ENCODE peak calls at places on chromosomes 1 and 21, in nine cellular contexts. A is erythroblast; E is ovary; I is sciatic nerve; Z is AG08396; J is kidney epithelial cell; D is NCI-H226; L is fibroblast of lung; V is stimulated activated CD4-positive, alpha-beta T cell treated with anti-CD3 and anti-CD28 coated beads, Interleukin-1b, Interleukin-23, amount 100 ng/mL, for 24 hours. K is an unnamed sample.

GRCh38 chr1:77846966-77847365 is 41.5 kb upstream of the NEXN start:
- DNase-seq in A (no peak), E (no peak), I (no peak), Z (no peak), J (no peak), D (no peak), L (no peak), V (no peak), K (no peak)

GRCh38 chr21:43815107-43815742 is 25.8 kb downstream of the RRP1 start:
- DNase-seq in A (peak), E (no peak), I (no peak), Z (no peak), J (no peak), D (no peak), L (no peak), V (no peak), K (peak)

GRCh38 chr1:244226440-244226839 is 175.4 kb downstream of the ZBTB18 start:
- DNase-seq in A (no peak), E (no peak), I (no peak), Z (no peak), J (no peak), D (peak), L (peak), V (no peak), K (no peak)

GRCh38 chr1:47663286-47663685 is 225.4 kb downstream of the FOXD2 start:
- DNase-seq in A (no peak), E (no peak), I (no peak), Z (no peak), J (no peak), D (no peak), L (peak), V (no peak), K (peak)

GRCh38 chr1:43454270-43455011 is 710 bp upstream of the HYI start:
- DNase-seq in A (peak), E (no peak), I (peak), Z (peak), J (peak), D (peak), L (peak), V (peak), K (peak)

GRCh38 chr1:197577580-197577979 is 197.7 kb downstream of the DENND1B start:
- DNase-seq in A (no peak), E (no peak), I (no peak), Z (no peak), J (no peak), D (peak), L (peak), V (no peak), K (no peak)

GRCh38 chr1:210233495-210234253 is 1.1 kb downstream of the SERTAD4 start:
- DNase-seq in A (no peak), E (peak), I (no peak), Z (peak), J (no peak), D (peak), L (peak), V (no peak), K (no peak)

GRCh38 chr1:155125946-155126493 is 1.7 kb upstream of the EFNA1 start:
- DNase-seq in A (no peak), E (peak), I (peak), Z (no peak), J (no peak), D (no peak), L (peak), V (no peak), K (no peak)

GRCh38 chr21:14862794-14863720 is 201.7 kb downstream of the NRIP1 start:
- DNase-seq in A (peak), E (no peak), I (no peak), Z (no peak), J (no peak), D (no peak), L (no peak), V (no peak), K (no peak)

GRCh38 chr1:244778356-244778755 is 57.1 kb upstream of the COX20 start:
- DNase-seq in A (no peak), E (no peak), I (no peak), Z (peak), J (peak), D (peak), L (peak), V (no peak), K (no peak)

GRCh38 chr1:29050141-29050540 is 73.6 kb downstream of the TMEM200B start:
- DNase-seq in A (no peak), E (no peak), I (no peak), Z (no peak), J (no peak), D (no peak), L (peak), V (no peak), K (no peak)

GRCh38 chr1:220121791-220122530 is 28.0 kb downstream of the IARS2 start:
- DNase-seq in A (no peak), E (no peak), I (no peak), Z (no peak), J (no peak), D (no peak), L (no peak), V (no peak), K (no peak)

GRCh38 chr1:110466646-110467280 is 15.8 kb downstream of the PROK1 start:
- DNase-seq in A (no peak), E (no peak), I (no peak), Z (no peak), J (no peak), D (no peak), L (no peak), V (no peak), K (no peak)

GRCh38 chr1:231139659-231140650 is 21.9 kb upstream of the TRIM67 start:
- DNase-seq in A (no peak), E (no peak), I (no peak), Z (peak), J (no peak), D (peak), L (peak), V (no peak), K (no peak)